ENCODE peak calls at places on chromosomes 13 and 19, in five cellular contexts. One of them, this sample, is unnamed.

GRCh38 chr13:91544723-91545122 is 146.3 kb downstream of the GPC5 start:
- DNase-seq in IMR-90: no peak
- DNase-seq in NB4: peak
- DNase-seq in heart left ventricle: no peak
- DNase-seq in prostate gland: no peak
- DNase-seq in this sample: no peak

GRCh38 chr19:41449079-41449864 is 6.3 kb downstream of the ERICH4 start:
- DNase-seq in prostate gland: peak
- DNase-seq in heart left ventricle: peak
- DNase-seq in NB4: peak
- DNase-seq in IMR-90: peak
- DNase-seq in this sample: peak

GRCh38 chr19:38977445-38978314 is 2.1 kb upstream of the FBXO17 start:
- DNase-seq in NB4: no peak
- DNase-seq in IMR-90: peak
- DNase-seq in heart left ventricle: no peak
- DNase-seq in prostate gland: no peak
- DNase-seq in this sample: no peak

GRCh38 chr13:110338441-110339101 is 31.5 kb downstream of the COL4A2 start:
- DNase-seq in NB4: no peak
- DNase-seq in prostate gland: no peak
- DNase-seq in IMR-90: peak
- DNase-seq in heart left ventricle: peak
- DNase-seq in this sample: peak

GRCh38 chr19:12974301-12975220 is 5.2 kb downstream of the DAND5 start:
- DNase-seq in IMR-90: no peak
- DNase-seq in heart left ventricle: no peak
- DNase-seq in prostate gland: no peak
- DNase-seq in NB4: no peak
- DNase-seq in this sample: no peak

GRCh38 chr19:55344444-55344843 is 4.8 kb downstream of the KMT5C start:
- DNase-seq in NB4: no peak
- DNase-seq in IMR-90: no peak
- DNase-seq in prostate gland: no peak
- DNase-seq in heart left ventricle: no peak
- DNase-seq in this sample: no peak

GRCh38 chr19:40633207-40633606 is 32.0 kb downstream of the LTBP4 start:
- DNase-seq in prostate gland: no peak
- DNase-seq in heart left ventricle: no peak
- DNase-seq in IMR-90: peak
- DNase-seq in NB4: no peak
- DNase-seq in this sample: no peak

GRCh38 chr13:67408823-67409222 is 178.7 kb upstream of the PCDH9 start:
- DNase-seq in prostate gland: no peak
- DNase-seq in IMR-90: no peak
- DNase-seq in NB4: no peak
- DNase-seq in heart left ventricle: no peak
- DNase-seq in this sample: no peak

GRCh38 chr19:47190167-47190727 is 40.8 kb downstream of the BBC3 start:
- DNase-seq in heart left ventricle: peak
- DNase-seq in IMR-90: peak
- DNase-seq in prostate gland: peak
- DNase-seq in NB4: no peak
- DNase-seq in this sample: no peak

GRCh38 chr13:103102482-103102881 is 36.3 kb upstream of the SLC10A2 start:
- DNase-seq in prostate gland: no peak
- DNase-seq in NB4: no peak
- DNase-seq in heart left ventricle: no peak
- DNase-seq in IMR-90: no peak
- DNase-seq in this sample: no peak

GRCh38 chr13:43924549-43925245 is 45.0 kb downstream of the LACC1 start:
- DNase-seq in prostate gland: no peak
- DNase-seq in NB4: peak
- DNase-seq in IMR-90: no peak
- DNase-seq in heart left ventricle: no peak
- DNase-seq in this sample: no peak

GRCh38 chr19:45637890-45638667 is 1.1 kb downstream of the EML2 start:
- DNase-seq in NB4: no peak
- DNase-seq in IMR-90: peak
- DNase-seq in heart left ventricle: no peak
- DNase-seq in prostate gland: peak
- DNase-seq in this sample: no peak

GRCh38 chr13:114288157-114288591 is 6.8 kb downstream of the UPF3A start:
- DNase-seq in heart left ventricle: no peak
- DNase-seq in prostate gland: no peak
- DNase-seq in NB4: no peak
- DNase-seq in IMR-90: no peak
- DNase-seq in this sample: no peak

GRCh38 chr13:101452519-101453485 is at the start of gene ITGBL1:
- DNase-seq in prostate gland: no peak
- DNase-seq in heart left ventricle: no peak
- DNase-seq in NB4: no peak
- DNase-seq in IMR-90: peak
- DNase-seq in this sample: no peak

GRCh38 chr19:34244611-34245299 is 9.6 kb upstream of the GARRE1 start:
- DNase-seq in heart left ventricle: no peak
- DNase-seq in prostate gland: no peak
- DNase-seq in IMR-90: peak
- DNase-seq in NB4: peak
- DNase-seq in this sample: no peak

GRCh38 chr13:104975272-104975671 is 1560.2 kb downstream of the EFNB2 start:
- DNase-seq in IMR-90: no peak
- DNase-seq in heart left ventricle: no peak
- DNase-seq in NB4: no peak
- DNase-seq in prostate gland: no peak
- DNase-seq in this sample: no peak

GRCh38 chr13:110944121-110944967 is 29.5 kb upstream of the ANKRD10 start:
- DNase-seq in NB4: peak
- DNase-seq in prostate gland: peak
- DNase-seq in IMR-90: peak
- DNase-seq in heart left ventricle: no peak
- DNase-seq in this sample: no peak

GRCh38 chr19:49664171-49665070 is 1.2 kb downstream of the IRF3 start:
- DNase-seq in NB4: peak
- DNase-seq in heart left ventricle: peak
- DNase-seq in IMR-90: peak
- DNase-seq in prostate gland: peak
- DNase-seq in this sample: peak
- TF ChIP-seq POLR2A in NB4: peak
- TF ChIP-seq POLR2A in heart left ventricle: no peak
- TF ChIP-seq POLR2A in IMR-90: no peak
- TF ChIP-seq POLR2A in prostate gland: peak
- TF ChIP-seq POLR2A in this sample: no peak

GRCh38 chr19:799076-799881 is 2.0 kb downstream of the PTBP1 start:
- DNase-seq in heart left ventricle: no peak
- DNase-seq in IMR-90: peak
- DNase-seq in NB4: peak
- DNase-seq in prostate gland: no peak
- DNase-seq in this sample: no peak
- TF ChIP-seq CTCF in heart left ventricle: no peak
- TF ChIP-seq CTCF in IMR-90: peak
- TF ChIP-seq CTCF in NB4: no peak
- TF ChIP-seq CTCF in prostate gland: no peak
- TF ChIP-seq CTCF in this sample: no peak

GRCh38 chr19:4405977-4406376 is 3.5 kb downstream of the CHAF1A start:
- DNase-seq in prostate gland: no peak
- DNase-seq in heart left ventricle: no peak
- DNase-seq in IMR-90: no peak
- DNase-seq in NB4: no peak
- DNase-seq in this sample: no peak

GRCh38 chr19:4399871-4400768 is at the start of gene SH3GL1:
- DNase-seq in IMR-90: peak
- DNase-seq in heart left ventricle: peak
- DNase-seq in NB4: peak
- DNase-seq in prostate gland: peak
- DNase-seq in this sample: peak

GRCh38 chr19:4403005-4403761 is 743 bp downstream of the CHAF1A start:
- DNase-seq in IMR-90: no peak
- DNase-seq in NB4: peak
- DNase-seq in heart left ventricle: no peak
- DNase-seq in prostate gland: no peak
- DNase-seq in this sample: no peak

GRCh38 chr19:4401482-4402170 is 814 bp upstream of the CHAF1A start:
- DNase-seq in NB4: no peak
- DNase-seq in prostate gland: no peak
- DNase-seq in IMR-90: no peak
- DNase-seq in heart left ventricle: no peak
- DNase-seq in this sample: no peak

GRCh38 chr19:4402171-4403004 is at the start of gene CHAF1A:
- DNase-seq in heart left ventricle: peak
- DNase-seq in IMR-90: peak
- DNase-seq in prostate gland: peak
- DNase-seq in NB4: peak
- DNase-seq in this sample: peak
- TF ChIP-seq POLR2A in heart left ventricle: no peak
- TF ChIP-seq POLR2A in IMR-90: peak
- TF ChIP-seq POLR2A in prostate gland: peak
- TF ChIP-seq POLR2A in NB4: peak
- TF ChIP-seq POLR2A in this sample: peak

GRCh38 chr13:62388515-62388914 is 972.9 kb upstream of the PCDH20 start:
- DNase-seq in IMR-90: peak
- DNase-seq in NB4: no peak
- DNase-seq in prostate gland: no peak
- DNase-seq in heart left ventricle: no peak
- DNase-seq in this sample: no peak

GRCh38 chr13:62387642-62388041 is 972.0 kb upstream of the PCDH20 start:
- DNase-seq in prostate gland: no peak
- DNase-seq in NB4: no peak
- DNase-seq in heart left ventricle: no peak
- DNase-seq in IMR-90: peak
- DNase-seq in this sample: no peak
- TF ChIP-seq CTCF in prostate gland: no peak
- TF ChIP-seq CTCF in NB4: no peak
- TF ChIP-seq CTCF in heart left ventricle: no peak
- TF ChIP-seq CTCF in IMR-90: peak
- TF ChIP-seq CTCF in this sample: no peak

GRCh38 chr19:913080-913748 is at the start of gene R3HDM4:
- DNase-seq in IMR-90: peak
- DNase-seq in NB4: peak
- DNase-seq in prostate gland: peak
- DNase-seq in heart left ventricle: peak
- DNase-seq in this sample: peak
- TF ChIP-seq POLR2A in IMR-90: peak
- TF ChIP-seq POLR2A in NB4: peak
- TF ChIP-seq POLR2A in prostate gland: peak
- TF ChIP-seq POLR2A in heart left ventricle: no peak
- TF ChIP-seq POLR2A in this sample: peak

DNA sequence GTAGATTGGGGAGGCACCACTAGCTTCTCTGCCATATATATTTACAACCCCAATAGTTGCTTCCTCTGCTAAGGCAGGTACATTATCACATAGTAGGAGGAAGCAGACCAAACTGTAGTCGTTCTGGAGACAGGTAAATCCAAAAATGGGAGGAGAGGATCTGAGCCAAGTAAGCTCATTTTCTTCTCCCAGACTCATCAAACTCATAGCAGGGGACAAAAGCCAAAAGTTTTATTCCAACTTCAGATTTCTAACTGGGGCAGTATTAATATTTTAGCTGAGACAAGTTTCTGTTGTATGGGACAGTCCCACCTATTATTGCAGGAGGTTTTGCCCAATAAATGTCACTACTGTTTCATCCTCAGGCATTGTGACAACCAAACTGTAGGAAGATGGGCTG is 7.8 kb upstream of the IGSF23 start:
- DNase-seq in IMR-90: no peak
- DNase-seq in heart left ventricle: no peak
- DNase-seq in NB4: no peak
- DNase-seq in prostate gland: no peak
- DNase-seq in this sample: no peak
- TF ChIP-seq CTCF in IMR-90: no peak
- TF ChIP-seq CTCF in heart left ventricle: no peak
- TF ChIP-seq CTCF in NB4: no peak
- TF ChIP-seq CTCF in prostate gland: no peak
- TF ChIP-seq CTCF in this sample: no peak

GRCh38 chr13:50914301-50914700 is 4.7 kb downstream of the RNASEH2B start:
- DNase-seq in prostate gland: no peak
- DNase-seq in NB4: peak
- DNase-seq in heart left ventricle: no peak
- DNase-seq in IMR-90: no peak
- DNase-seq in this sample: no peak

GRCh38 chr13:50914848-50915247 is 5.3 kb downstream of the RNASEH2B start:
- DNase-seq in heart left ventricle: no peak
- DNase-seq in IMR-90: peak
- DNase-seq in NB4: peak
- DNase-seq in prostate gland: no peak
- DNase-seq in this sample: no peak

GRCh38 chr13:50917572-50917971 is 8.0 kb downstream of the RNASEH2B start:
- DNase-seq in IMR-90: no peak
- DNase-seq in NB4: no peak
- DNase-seq in prostate gland: no peak
- DNase-seq in heart left ventricle: no peak
- DNase-seq in this sample: no peak

GRCh38 chr13:50916701-50917184 is 7.2 kb downstream of the RNASEH2B start:
- DNase-seq in heart left ventricle: no peak
- DNase-seq in IMR-90: no peak
- DNase-seq in prostate gland: no peak
- DNase-seq in NB4: peak
- DNase-seq in this sample: no peak

DNA sequence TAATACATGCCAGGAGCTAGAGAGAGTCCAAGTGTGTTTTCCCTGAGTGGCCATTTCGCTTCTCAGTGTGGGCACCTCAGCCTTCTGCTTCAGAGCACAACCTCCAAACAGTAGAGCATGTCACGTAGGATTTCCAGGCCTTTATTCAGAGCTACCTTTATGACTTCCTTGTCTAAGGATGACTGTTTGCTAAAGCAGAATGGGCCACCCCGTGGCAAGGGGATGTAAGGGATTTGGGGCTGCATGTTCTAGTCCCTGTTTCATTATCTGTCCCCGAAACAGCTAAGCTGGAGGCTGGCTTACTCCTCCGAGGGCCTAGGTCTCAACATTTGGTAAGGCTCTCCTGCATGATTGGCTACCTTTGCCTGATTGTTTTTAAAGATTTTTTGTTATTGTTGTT is 6.0 kb downstream of the RNASEH2B start:
- DNase-seq in prostate gland: no peak
- DNase-seq in IMR-90: no peak
- DNase-seq in NB4: peak
- DNase-seq in heart left ventricle: no peak
- DNase-seq in this sample: no peak
- TF ChIP-seq POLR2A in prostate gland: no peak
- TF ChIP-seq POLR2A in IMR-90: no peak
- TF ChIP-seq POLR2A in NB4: no peak
- TF ChIP-seq POLR2A in heart left ventricle: no peak
- TF ChIP-seq POLR2A in this sample: no peak

GRCh38 chr13:48749144-48749543 is 95.4 kb downstream of the CYSLTR2 start:
- DNase-seq in heart left ventricle: peak
- DNase-seq in IMR-90: peak
- DNase-seq in NB4: no peak
- DNase-seq in prostate gland: no peak
- DNase-seq in this sample: no peak

GRCh38 chr13:48746816-48747215 is 93.1 kb downstream of the CYSLTR2 start:
- DNase-seq in NB4: no peak
- DNase-seq in IMR-90: no peak
- DNase-seq in prostate gland: no peak
- DNase-seq in heart left ventricle: no peak
- DNase-seq in this sample: no peak

GRCh38 chr13:48748681-48749080 is 95.0 kb downstream of the CYSLTR2 start:
- DNase-seq in prostate gland: no peak
- DNase-seq in IMR-90: peak
- DNase-seq in NB4: no peak
- DNase-seq in heart left ventricle: no peak
- DNase-seq in this sample: no peak

GRCh38 chr13:48750588-48751383 is 97.1 kb downstream of the CYSLTR2 start:
- DNase-seq in NB4: no peak
- DNase-seq in IMR-90: no peak
- DNase-seq in heart left ventricle: peak
- DNase-seq in prostate gland: no peak
- DNase-seq in this sample: peak

GRCh38 chr13:48749699-48750473 is 96.2 kb downstream of the CYSLTR2 start:
- DNase-seq in heart left ventricle: peak
- DNase-seq in IMR-90: peak
- DNase-seq in NB4: peak
- DNase-seq in prostate gland: no peak
- DNase-seq in this sample: peak
- TF ChIP-seq CTCF in heart left ventricle: peak
- TF ChIP-seq CTCF in IMR-90: peak
- TF ChIP-seq CTCF in NB4: peak
- TF ChIP-seq CTCF in prostate gland: peak
- TF ChIP-seq CTCF in this sample: peak

This sample was measured in tibial nerve.